ENCODE peak calls at places on chromosomes 16 and 17, in eight cellular contexts. P is right lobe of liver, S is mammary epithelial cell, U is GM12878, L is AG04450, V is ovary, Y is thyroid gland, Q is dorsolateral prefrontal cortex. O is an unnamed sample.

GRCh38 chr16:515175-515962 is 12.1 kb upstream of the CAPN15 start:
- DNase-seq in V (no peak), U (no peak), Q (no peak), L (no peak), S (no peak), Y (no peak), P (no peak), O (peak)

GRCh38 chr17:79646721-79647455 is 36.0 kb upstream of the RBFOX3 start:
- DNase-seq in S (no peak), L (no peak), P (no peak), Y (no peak), U (no peak), V (no peak), Q (no peak), O (no peak)

GRCh38 chr17:32846143-32846542 is 30.8 kb downstream of the MYO1D start:
- DNase-seq in Y (no peak), U (no peak), V (no peak), L (no peak), Q (no peak), P (no peak), S (no peak), O (no peak)

GRCh38 chr16:31876955-31877828 is 3.6 kb downstream of the ZNF267 start:
- DNase-seq in U (peak), V (no peak), S (peak), Y (peak), L (peak), P (no peak), Q (no peak), O (no peak)

GRCh38 chr17:1089915-1090314 is 89.9 kb downstream of the ABR start:
- DNase-seq in S (no peak), U (no peak), Q (peak), L (no peak), V (no peak), Y (peak), P (no peak), O (peak)

GRCh38 chr16:3980311-3981111 is 100.0 kb upstream of the CREBBP start:
- DNase-seq in L (no peak), Y (no peak), U (no peak), Q (no peak), V (peak), S (no peak), P (no peak), O (no peak)

GRCh38 chr17:3904486-3904885 is 11.6 kb upstream of the CAMKK1 start:
- DNase-seq in Y (no peak), S (no peak), Q (no peak), P (no peak), V (no peak), L (no peak), U (no peak), O (no peak)

GRCh38 chr17:58352843-58353719 is 1.1 kb upstream of the SUPT4H1 start:
- DNase-seq in L (no peak), Q (peak), S (no peak), U (no peak), P (no peak), V (peak), Y (peak), O (peak)

GRCh38 chr16:106623-107324 is 28.7 kb downstream of the MPG start:
- DNase-seq in Y (peak), Q (peak), L (peak), V (peak), S (peak), P (no peak), U (no peak), O (no peak)

GRCh38 chr16:19639986-19640421 is 78.0 kb downstream of the KNOP1 start:
- DNase-seq in L (no peak), U (no peak), Y (no peak), Q (no peak), S (no peak), P (no peak), V (no peak), O (no peak)

GRCh38 chr16:64950262-64950661 is 171.6 kb downstream of the CDH11 start:
- DNase-seq in Q (no peak), V (no peak), S (no peak), U (no peak), Y (no peak), L (no peak), P (no peak), O (no peak)

GRCh38 chr16:53629607-53630312 is 73.9 kb downstream of the RPGRIP1L start:
- DNase-seq in V (no peak), P (no peak), Q (no peak), Y (no peak), S (no peak), L (no peak), U (no peak), O (no peak)

GRCh38 chr16:67186550-67186950 is 2.8 kb upstream of the MATCAP1 start:
- DNase-seq in U (no peak), S (peak), L (no peak), Y (no peak), V (peak), Q (no peak), P (no peak), O (no peak)

GRCh38 chr17:31696184-31696602 is 162.9 kb downstream of the COPRS start:
- DNase-seq in P (peak), Y (peak), U (no peak), S (no peak), L (peak), V (peak), Q (peak), O (peak)

GRCh38 chr17:10178789-10179075 is 19.7 kb downstream of the GAS7 start:
- DNase-seq in Y (no peak), S (no peak), P (no peak), Q (no peak), U (no peak), L (no peak), V (no peak), O (no peak)

GRCh38 chr16:85173981-85174751 is 61.9 kb upstream of the CIBAR2 start:
- DNase-seq in U (no peak), P (peak), S (peak), V (no peak), L (no peak), Y (peak), Q (no peak), O (peak)

GRCh38 chr17:29133146-29133713 is 47.0 kb downstream of the MYO18A start:
- DNase-seq in L (no peak), U (no peak), S (no peak), Y (no peak), V (no peak), Q (peak), P (peak), O (no peak)

GRCh38 chr17:77754956-77755355 is 203.5 kb upstream of the TNRC6C start:
- DNase-seq in L (no peak), Y (no peak), U (no peak), S (no peak), P (no peak), Q (no peak), V (no peak), O (no peak)

DNA sequence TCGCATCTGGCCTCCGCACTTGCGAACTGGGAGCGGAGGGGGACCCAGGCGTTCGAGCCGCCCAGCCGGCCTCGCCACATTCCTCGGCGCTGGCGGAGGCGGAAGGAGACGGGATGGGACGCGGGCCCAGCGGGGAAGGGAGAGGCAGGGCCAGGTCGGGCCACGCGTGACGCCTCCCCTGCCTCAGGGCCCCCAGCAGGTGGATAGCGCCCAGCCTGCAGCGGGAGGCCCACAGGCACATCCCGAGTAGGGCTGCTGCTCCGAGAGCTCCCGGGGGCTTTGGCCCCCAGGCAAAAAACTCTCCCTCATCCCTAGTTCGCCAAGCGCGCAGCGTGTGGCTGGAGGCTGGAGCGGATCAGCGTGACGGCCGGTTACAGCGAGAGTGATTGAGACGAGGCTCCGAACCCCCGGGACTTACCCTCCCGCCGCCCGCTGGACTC is 790 bp downstream of the PLEKHH3 start:
- DNase-seq in P (peak), Y (peak), V (peak), S (no peak), Q (no peak), L (no peak), U (no peak), O (peak)
- H3K27ac ChIP-seq in P (peak), Y (peak), V (peak), S (peak), Q (peak), L (peak), U (peak), O (peak)

GRCh38 chr16:89491974-89492687 is 1.8 kb upstream of the ANKRD11 start:
- DNase-seq in P (no peak), V (no peak), U (no peak), Y (no peak), S (no peak), Q (no peak), L (no peak), O (no peak)

GRCh38 chr16:89491238-89491869 is 993 bp upstream of the ANKRD11 start:
- DNase-seq in S (no peak), U (no peak), L (no peak), V (no peak), Y (no peak), Q (no peak), P (no peak), O (no peak)

GRCh38 chr16:89489731-89490385 is 503 bp downstream of the ANKRD11 start:
- DNase-seq in U (no peak), L (no peak), V (peak), Q (no peak), S (no peak), P (no peak), Y (no peak), O (peak)

GRCh38 chr16:89490386-89491237 is at the start of gene ANKRD11:
- DNase-seq in Q (peak), Y (peak), S (peak), U (peak), P (peak), L (peak), V (peak), O (peak)

DNA sequence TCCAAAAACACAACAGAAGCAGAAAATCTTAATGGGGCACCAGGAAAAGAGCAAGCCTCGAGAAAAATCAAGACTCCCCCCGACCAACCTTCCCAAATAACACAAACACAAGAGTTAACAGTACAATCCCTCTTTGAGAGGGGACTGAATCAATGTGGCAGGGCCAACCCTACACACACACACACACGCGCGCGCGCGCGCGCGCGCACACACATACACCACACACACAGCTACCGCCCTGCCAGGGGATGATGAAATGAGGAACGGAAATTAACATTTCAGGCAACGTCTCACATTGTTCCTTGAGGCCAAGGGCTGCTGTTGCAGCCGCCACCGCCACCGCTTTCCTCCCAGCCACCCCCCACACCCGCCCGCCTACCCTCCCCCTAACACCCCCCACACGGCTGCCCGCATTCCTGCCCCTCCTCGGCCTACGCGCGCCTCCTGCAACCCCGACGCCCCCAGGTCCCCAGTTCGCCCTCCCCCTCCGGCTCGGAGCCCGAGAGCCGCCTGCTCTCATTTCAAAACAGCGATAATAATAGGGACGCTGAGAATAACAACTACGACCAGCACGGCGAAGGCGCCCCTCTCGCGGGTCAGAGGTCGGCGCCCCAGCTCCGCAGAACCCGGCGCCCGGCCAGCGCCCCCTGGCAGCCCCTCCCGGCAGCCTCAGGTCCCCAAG is 1.2 kb downstream of the ANKRD11 start:
- DNase-seq in L (peak), P (peak), U (peak), V (peak), Q (peak), Y (peak), S (peak), O (peak)
- TF ChIP-seq CTCF in L (peak), P (no peak), U (no peak), V (no peak), Q (no peak), Y (peak), S (no peak), O (peak)

GRCh38 chr16:69522732-69523404 is 42.9 kb upstream of the NFAT5 start:
- DNase-seq in L (no peak), U (no peak), S (no peak), P (no peak), Y (no peak), V (no peak), Q (no peak), O (no peak)

GRCh38 chr16:69520413-69520799 is 45.4 kb upstream of the NFAT5 start:
- DNase-seq in S (no peak), Q (no peak), P (no peak), U (no peak), Y (no peak), L (no peak), V (no peak), O (no peak)

GRCh38 chr16:69520800-69521602 is 44.8 kb upstream of the NFAT5 start:
- DNase-seq in Y (no peak), P (no peak), L (no peak), S (no peak), U (peak), Q (no peak), V (no peak), O (no peak)

GRCh38 chr16:69522041-69522578 is 43.7 kb upstream of the NFAT5 start:
- DNase-seq in P (no peak), S (no peak), L (no peak), U (no peak), Q (no peak), Y (no peak), V (no peak), O (no peak)

GRCh38 chr16:69523571-69523970 is 42.2 kb upstream of the NFAT5 start:
- DNase-seq in L (no peak), U (no peak), P (no peak), V (no peak), Y (peak), Q (no peak), S (no peak), O (no peak)
- H3K27ac ChIP-seq in L (no peak), U (no peak), P (no peak), V (no peak), Y (no peak), Q (no peak), S (no peak), O (no peak)

GRCh38 chr16:25256821-25257503 is 683 bp downstream of the ZKSCAN2 start:
- DNase-seq in P (no peak), U (no peak), V (peak), S (no peak), L (no peak), Q (no peak), Y (peak), O (peak)
- TF ChIP-seq CTCF in P (no peak), U (no peak), V (no peak), S (peak), L (peak), Q (no peak), Y (no peak), O (no peak)

GRCh38 chr17:39199673-39199985 is 454 bp upstream of the RPL19 start:
- DNase-seq in U (no peak), P (no peak), Y (no peak), L (no peak), S (no peak), V (no peak), Q (no peak), O (no peak)
- H3K27ac ChIP-seq in U (peak), P (peak), Y (peak), L (no peak), S (peak), V (peak), Q (peak), O (peak)

GRCh38 chr16:72098936-72099335 is 5.3 kb downstream of the DHX38 start:
- DNase-seq in V (no peak), Q (no peak), S (no peak), P (no peak), U (no peak), Y (no peak), L (no peak), O (no peak)

GRCh38 chr16:72094266-72094610 is 591 bp downstream of the DHX38 start:
- DNase-seq in L (no peak), S (no peak), U (no peak), Q (peak), Y (no peak), P (no peak), V (no peak), O (no peak)

GRCh38 chr16:72101195-72101594 is 7.5 kb downstream of the DHX38 start:
- DNase-seq in Q (no peak), P (no peak), U (no peak), S (no peak), L (no peak), V (no peak), Y (no peak), O (no peak)

GRCh38 chr16:72104905-72105304 is 11.3 kb downstream of the DHX38 start:
- DNase-seq in Q (no peak), P (no peak), Y (no peak), V (no peak), S (no peak), L (no peak), U (no peak), O (no peak)

GRCh38 chr16:72099377-72099818 is 5.8 kb downstream of the DHX38 start:
- DNase-seq in Q (peak), U (peak), L (no peak), Y (peak), V (no peak), P (no peak), S (peak), O (no peak)
- TF ChIP-seq CTCF in Q (peak), U (peak), L (peak), Y (peak), V (no peak), P (peak), S (peak), O (peak)

O was measured in lower lobe of right lung.